ENCODE peak calls at places on chromosomes 2 and 18, in eight cellular contexts. Y is heart right ventricle, J is IMR-90, W is fibroblast of lung, S is type B pancreatic cell, C is cardiac fibroblast, A is lower lobe of right lung, G is GM10248. I is an unnamed sample.

GRCh38 chr2:65918760-65919187 is 486.4 kb upstream of the SPRED2 start:
- DNase-seq in Y (no peak), J (no peak), W (no peak), S (no peak), C (no peak), A (no peak), G (no peak), I (no peak)

GRCh38 chr2:235692671-235693171 is 198.9 kb downstream of the AGAP1 start:
- DNase-seq in Y (no peak), J (no peak), W (no peak), S (no peak), C (no peak), A (no peak), G (no peak), I (no peak)

GRCh38 chr18:4276983-4277585 is 178.0 kb downstream of the DLGAP1 start:
- DNase-seq in Y (no peak), J (no peak), W (no peak), S (no peak), C (no peak), A (no peak), G (no peak), I (no peak)

GRCh38 chr18:45617284-45617683 is 2.0 kb downstream of the SLC14A2 start:
- DNase-seq in Y (peak; percentile 76), J (peak; percentile 81), W (peak; percentile 90), S (no peak), C (peak; percentile 88), A (peak; percentile 55), G (no peak), I (peak; percentile 85)

GRCh38 chr2:98027955-98028593 is 32.3 kb upstream of the TMEM131 start:
- DNase-seq in Y (no peak), J (peak; percentile 68), W (peak; percentile 86), S (peak; percentile 7), C (peak; percentile 57), A (no peak), G (no peak), I (peak; percentile 37)

GRCh38 chr2:233353769-233354499 is at the start of gene DGKD:
- DNase-seq in Y (peak; percentile 75), J (no peak), W (peak; percentile 23), S (no peak), C (peak; percentile 59), A (peak; percentile 75), G (peak; percentile 95), I (peak; percentile 71)

GRCh38 chr18:53567935-53568574 is 656.4 kb downstream of the MBD2 start:
- DNase-seq in Y (no peak), J (peak; percentile 13), W (peak; percentile 16), S (no peak), C (peak; percentile 54), A (no peak), G (peak; percentile 41), I (peak; percentile 45)

GRCh38 chr2:190277234-190278112 is 42.2 kb downstream of the HIBCH start:
- DNase-seq in Y (no peak), J (peak; percentile 51), W (peak; percentile 41), S (no peak), C (peak; percentile 68), A (no peak), G (no peak), I (peak; percentile 41)

GRCh38 chr2:127528487-127528886 is 2.2 kb upstream of the IWS1 start:
- DNase-seq in Y (no peak), J (no peak), W (no peak), S (no peak), C (no peak), A (no peak), G (no peak), I (no peak)
- TF ChIP-seq CTCF in Y (no peak), J (no peak), W (no peak), S (no peak), C (no peak), A (no peak), G (no peak), I (no peak)

DNA sequence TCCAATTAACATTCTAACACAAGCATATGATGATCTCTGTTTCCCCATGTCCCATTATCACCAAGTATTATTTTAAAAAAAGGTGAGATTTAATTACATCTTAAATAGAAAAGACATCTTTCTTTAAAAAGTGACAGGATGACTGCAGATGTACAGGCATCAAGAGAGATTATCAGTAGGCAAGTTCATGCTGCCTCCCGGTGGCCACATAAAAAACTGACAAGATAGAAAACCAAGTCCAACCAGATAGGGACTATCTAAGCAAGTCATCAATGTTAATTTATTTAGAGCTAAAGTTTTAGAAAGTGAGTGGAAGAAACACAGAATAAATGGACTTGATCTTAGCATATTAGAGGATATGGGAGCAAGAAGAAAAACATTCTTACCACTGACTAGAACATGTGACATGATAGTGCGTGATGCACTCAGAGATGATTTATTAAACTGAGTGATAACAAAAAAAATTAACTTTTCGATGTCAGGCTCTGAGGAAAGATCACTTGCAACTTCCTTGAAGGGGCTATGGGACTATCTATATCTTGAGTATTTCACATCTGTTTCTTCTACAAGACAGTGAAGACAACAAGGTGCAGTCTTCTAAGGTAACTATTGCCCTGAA is 5.4 kb upstream of the TDRD15 start:
- DNase-seq in Y (no peak), J (peak; percentile 14), W (peak; percentile 0), S (no peak), C (peak; percentile 27), A (no peak), G (peak; percentile 28), I (peak; percentile 10)
- TF ChIP-seq CTCF in Y (peak; percentile 51), J (peak; percentile 34), W (peak; percentile 44), S (peak; percentile 77), C (peak; percentile 9), A (peak; percentile 50), G (peak; percentile 41), I (no peak)

DNA sequence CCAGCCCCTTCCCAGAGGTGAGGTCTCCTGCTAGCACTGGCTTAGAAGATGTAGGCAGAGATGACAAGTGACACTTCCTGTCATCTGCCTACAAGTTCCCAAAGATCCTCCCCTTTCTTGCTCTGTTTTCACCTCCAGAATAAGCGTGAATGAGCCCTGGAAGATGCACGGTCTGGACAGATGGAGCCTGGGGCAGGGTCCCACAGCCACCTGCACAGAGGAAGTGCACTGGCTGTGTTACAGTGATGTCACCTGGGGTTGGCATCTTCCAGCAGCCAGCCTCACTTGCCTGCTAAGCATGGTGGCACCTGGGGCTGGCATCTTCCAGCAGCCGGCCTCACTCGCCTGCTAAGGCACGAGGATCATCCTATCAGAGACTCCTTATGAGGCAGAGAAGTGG is 32.3 kb downstream of the TMEM18 start:
- DNase-seq in Y (no peak), J (no peak), W (no peak), S (no peak), C (no peak), A (no peak), G (no peak), I (no peak)
- TF ChIP-seq CTCF in Y (no peak), J (no peak), W (no peak), S (no peak), C (no peak), A (no peak), G (no peak), I (no peak)

DNA sequence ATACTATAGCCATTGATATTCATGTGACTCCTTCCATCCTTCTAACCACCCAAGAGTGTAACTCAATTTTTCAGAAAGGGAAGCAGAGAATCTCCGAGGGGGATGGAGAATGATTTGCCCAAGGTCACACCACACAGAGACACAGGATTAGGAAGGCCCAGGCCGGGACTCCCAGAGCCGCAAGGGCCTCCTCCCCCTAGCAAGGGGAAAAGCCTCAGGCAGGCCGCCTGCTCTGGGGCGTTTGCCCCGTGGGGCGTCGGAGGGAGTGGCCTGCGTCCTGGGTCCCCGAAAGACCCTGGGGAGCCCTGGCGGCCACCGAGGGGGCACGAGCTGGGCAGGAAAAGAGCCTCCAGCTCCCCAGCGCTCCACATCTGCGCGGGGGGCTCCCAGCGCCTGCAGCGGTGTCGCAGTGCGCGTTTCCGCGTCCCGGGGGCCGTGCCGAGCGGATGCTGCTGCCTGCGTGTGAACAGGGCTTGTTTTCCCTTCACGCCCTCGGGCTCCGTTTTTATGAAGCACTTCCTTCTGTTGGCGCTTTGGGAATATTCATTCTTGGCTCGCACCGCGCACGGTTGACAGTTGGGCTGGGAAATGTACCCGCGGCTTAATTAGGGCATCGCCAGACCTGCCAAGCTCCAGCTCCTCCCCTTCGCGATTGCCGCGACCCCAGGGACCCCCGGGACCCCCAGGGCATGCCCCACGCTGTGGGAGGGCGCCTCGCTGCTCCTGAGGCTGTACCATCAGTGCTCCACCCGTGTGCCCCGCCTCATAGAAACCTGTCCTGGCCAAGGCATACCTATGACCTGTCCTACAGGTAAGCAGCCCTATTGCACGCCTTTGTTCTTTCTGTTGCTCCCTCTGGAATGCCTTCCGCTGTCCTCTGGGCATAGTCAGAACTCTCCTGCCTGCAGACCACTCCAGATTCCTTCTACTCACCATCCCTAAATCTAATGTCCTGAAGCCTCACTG is 158.9 kb upstream of the GLI2 start:
- DNase-seq in Y (peak; percentile 56), J (peak; percentile 16), W (peak; percentile 19), S (no peak), C (peak; percentile 82), A (no peak), G (no peak), I (peak; percentile 27)
- TF ChIP-seq CTCF in Y (no peak), J (no peak), W (no peak), S (no peak), C (no peak), A (no peak), G (no peak), I (no peak)

DNA sequence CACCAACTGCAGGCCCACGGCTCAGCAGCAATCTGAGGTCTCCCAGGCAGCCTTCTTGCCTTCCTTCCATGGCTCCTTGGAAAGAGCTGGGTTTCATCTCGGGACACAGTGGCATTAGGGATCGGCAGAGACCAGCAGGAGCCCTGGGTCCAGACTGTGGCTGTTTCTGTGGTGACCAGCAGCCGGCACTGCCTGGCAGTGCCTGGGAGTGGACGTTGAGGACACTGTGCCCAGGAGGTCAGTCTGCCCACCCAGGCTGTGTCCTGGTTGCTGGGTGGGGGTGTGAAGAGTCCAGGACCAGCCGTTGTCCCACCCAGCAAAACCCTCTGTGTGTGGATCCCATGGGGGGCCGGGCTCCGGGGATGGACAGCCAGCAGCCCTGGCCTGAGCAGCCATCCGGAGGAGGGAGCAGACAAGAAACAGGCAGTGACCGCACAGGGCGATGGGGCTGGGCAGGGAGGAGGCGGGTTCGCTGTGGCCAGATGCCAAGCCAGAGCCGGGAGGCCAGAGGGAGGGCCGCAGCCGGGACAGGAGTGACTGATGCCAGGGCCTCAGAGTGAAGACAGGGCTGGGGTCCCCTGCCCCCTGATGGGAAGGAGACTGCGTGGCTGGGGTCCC is 73.8 kb downstream of the RRM2 start:
- DNase-seq in Y (no peak), J (no peak), W (peak; percentile 46), S (no peak), C (peak; percentile 39), A (no peak), G (no peak), I (no peak)
- TF ChIP-seq CTCF in Y (no peak), J (no peak), W (no peak), S (no peak), C (no peak), A (no peak), G (no peak), I (no peak)

GRCh38 chr18:31557446-31557845 is 34.2 kb upstream of the TTR start:
- DNase-seq in Y (no peak), J (no peak), W (no peak), S (no peak), C (no peak), A (no peak), G (no peak), I (no peak)
- TF ChIP-seq CTCF in Y (no peak), J (no peak), W (no peak), S (peak; percentile 18), C (no peak), A (no peak), G (no peak), I (no peak)

GRCh38 chr2:167964650-167965404 is 282.6 kb downstream of the STK39 start:
- DNase-seq in Y (no peak), J (peak; percentile 18), W (no peak), S (no peak), C (peak; percentile 36), A (no peak), G (no peak), I (no peak)
- TF ChIP-seq CTCF in Y (peak; percentile 26), J (peak; percentile 56), W (peak; percentile 22), S (peak; percentile 56), C (peak; percentile 23), A (peak; percentile 10), G (no peak), I (peak; percentile 10)